ENCODE peak calls at places on chromosomes 7 and 10, in six cellular contexts. One of them, this sample, is unnamed.
A peak's percentile ranks its signal among the peaks of the same experiment; 100 is the strongest.

GRCh38 chr10:72308320-72308987 is 34.7 kb downstream of the DDIT4 start:
- DNase-seq in PC-3: peak; percentile 65
- DNase-seq in astrocyte of the spinal cord: peak; percentile 81
- DNase-seq in ovary: peak; percentile 81
- DNase-seq in upper lobe of right lung: no peak
- DNase-seq in lung: no peak
- DNase-seq in this sample: peak; percentile 85

GRCh38 chr10:110481948-110482347 is 15.8 kb upstream of the DUSP5 start:
- DNase-seq in upper lobe of right lung: no peak
- DNase-seq in lung: no peak
- DNase-seq in ovary: no peak
- DNase-seq in PC-3: peak; percentile 60
- DNase-seq in astrocyte of the spinal cord: no peak
- DNase-seq in this sample: no peak

GRCh38 chr10:77877461-77878344 is 48.9 kb downstream of the DLG5 start:
- DNase-seq in lung: no peak
- DNase-seq in ovary: no peak
- DNase-seq in upper lobe of right lung: no peak
- DNase-seq in astrocyte of the spinal cord: peak; percentile 76
- DNase-seq in PC-3: no peak
- DNase-seq in this sample: peak; percentile 78

GRCh38 chr10:5507649-5508131 is 8.3 kb upstream of the CALML5 start:
- DNase-seq in astrocyte of the spinal cord: no peak
- DNase-seq in ovary: no peak
- DNase-seq in PC-3: no peak
- DNase-seq in lung: no peak
- DNase-seq in upper lobe of right lung: peak; percentile 55
- DNase-seq in this sample: no peak

GRCh38 chr10:6721480-6721879 is 141.4 kb upstream of the PRKCQ start:
- DNase-seq in ovary: no peak
- DNase-seq in astrocyte of the spinal cord: peak; percentile 92
- DNase-seq in PC-3: peak; percentile 54
- DNase-seq in upper lobe of right lung: no peak
- DNase-seq in lung: no peak
- DNase-seq in this sample: peak; percentile 90

GRCh38 chr7:41466760-41467384 is 236.0 kb downstream of the INHBA start:
- DNase-seq in astrocyte of the spinal cord: no peak
- DNase-seq in PC-3: no peak
- DNase-seq in upper lobe of right lung: no peak
- DNase-seq in ovary: no peak
- DNase-seq in lung: no peak
- DNase-seq in this sample: no peak

GRCh38 chr10:87848998-87849397 is 14.3 kb downstream of the KLLN start:
- DNase-seq in astrocyte of the spinal cord: no peak
- DNase-seq in lung: no peak
- DNase-seq in upper lobe of right lung: no peak
- DNase-seq in ovary: no peak
- DNase-seq in PC-3: peak; percentile 30
- DNase-seq in this sample: peak; percentile 56

GRCh38 chr10:6218692-6219493 is 16.2 kb downstream of the PFKFB3 start:
- DNase-seq in lung: no peak
- DNase-seq in PC-3: no peak
- DNase-seq in astrocyte of the spinal cord: peak; percentile 89
- DNase-seq in upper lobe of right lung: no peak
- DNase-seq in ovary: no peak
- DNase-seq in this sample: peak; percentile 89

GRCh38 chr10:132611986-132612385 is 74.4 kb downstream of the INPP5A start:
- DNase-seq in upper lobe of right lung: peak; percentile 35
- DNase-seq in PC-3: no peak
- DNase-seq in lung: no peak
- DNase-seq in astrocyte of the spinal cord: no peak
- DNase-seq in ovary: peak; percentile 13
- DNase-seq in this sample: no peak

GRCh38 chr7:130290745-130291144 is 2.2 kb upstream of the CPA4 start:
- DNase-seq in lung: no peak
- DNase-seq in upper lobe of right lung: no peak
- DNase-seq in astrocyte of the spinal cord: peak; percentile 79
- DNase-seq in PC-3: peak; percentile 85
- DNase-seq in ovary: no peak
- DNase-seq in this sample: peak; percentile 96

GRCh38 chr10:49611815-49612512 is 1.9 kb downstream of the SLC18A3 start:
- DNase-seq in upper lobe of right lung: peak; percentile 46
- DNase-seq in ovary: no peak
- DNase-seq in PC-3: no peak
- DNase-seq in astrocyte of the spinal cord: no peak
- DNase-seq in lung: no peak
- DNase-seq in this sample: no peak

GRCh38 chr10:59284111-59284975 is 78.0 kb downstream of the FAM13C start:
- DNase-seq in PC-3: peak; percentile 61
- DNase-seq in upper lobe of right lung: no peak
- DNase-seq in astrocyte of the spinal cord: no peak
- DNase-seq in lung: no peak
- DNase-seq in ovary: no peak
- DNase-seq in this sample: peak; percentile 29
- H3K4me3 ChIP-seq in PC-3: no peak overlapping the region
- H3K4me3 ChIP-seq in upper lobe of right lung: no peak overlapping the region
- H3K4me3 ChIP-seq in astrocyte of the spinal cord: no peak overlapping the region
- H3K4me3 ChIP-seq in lung: no peak overlapping the region
- H3K4me3 ChIP-seq in ovary: no peak overlapping the region
- H3K4me3 ChIP-seq in this sample: no peak overlapping the region

DNA sequence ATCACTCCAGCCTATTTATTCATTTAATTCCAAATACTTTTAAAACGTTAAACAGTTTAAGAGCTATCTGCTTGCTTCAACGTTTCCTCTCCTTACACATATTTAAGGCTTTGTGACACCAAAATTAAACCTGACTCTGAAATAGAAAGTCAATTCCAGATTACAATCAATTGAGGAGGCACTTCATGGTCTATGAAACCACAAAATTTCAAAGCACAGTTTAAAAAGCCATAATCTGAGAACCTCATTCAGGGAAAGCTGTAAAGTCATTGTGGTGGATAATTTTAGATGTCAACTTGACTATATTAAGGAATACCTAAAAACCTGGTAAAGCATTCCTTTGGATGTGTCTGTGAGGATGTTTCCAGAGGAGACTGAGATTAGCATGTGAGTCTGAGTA is 6.2 kb downstream of the SNX13 start:
- DNase-seq in PC-3: no peak
- DNase-seq in lung: no peak
- DNase-seq in upper lobe of right lung: no peak
- DNase-seq in ovary: no peak
- DNase-seq in astrocyte of the spinal cord: no peak
- DNase-seq in this sample: no peak
- H3K4me3 ChIP-seq in PC-3: no peak overlapping the region
- H3K4me3 ChIP-seq in lung: no peak overlapping the region
- H3K4me3 ChIP-seq in upper lobe of right lung: no peak overlapping the region
- H3K4me3 ChIP-seq in ovary: no peak overlapping the region
- H3K4me3 ChIP-seq in astrocyte of the spinal cord: no peak overlapping the region
- H3K4me3 ChIP-seq in this sample: no peak overlapping the region

GRCh38 chr10:114777415-114777814 is 44.2 kb upstream of the FHIP2A start:
- DNase-seq in PC-3: no peak
- DNase-seq in lung: no peak
- DNase-seq in astrocyte of the spinal cord: peak; percentile 22
- DNase-seq in upper lobe of right lung: no peak
- DNase-seq in ovary: no peak
- DNase-seq in this sample: no peak
- H3K4me3 ChIP-seq in PC-3: no peak overlapping the region
- H3K4me3 ChIP-seq in lung: no peak overlapping the region
- H3K4me3 ChIP-seq in astrocyte of the spinal cord: no peak overlapping the region
- H3K4me3 ChIP-seq in upper lobe of right lung: no peak overlapping the region
- H3K4me3 ChIP-seq in ovary: no peak overlapping the region
- H3K4me3 ChIP-seq in this sample: no peak overlapping the region

DNA sequence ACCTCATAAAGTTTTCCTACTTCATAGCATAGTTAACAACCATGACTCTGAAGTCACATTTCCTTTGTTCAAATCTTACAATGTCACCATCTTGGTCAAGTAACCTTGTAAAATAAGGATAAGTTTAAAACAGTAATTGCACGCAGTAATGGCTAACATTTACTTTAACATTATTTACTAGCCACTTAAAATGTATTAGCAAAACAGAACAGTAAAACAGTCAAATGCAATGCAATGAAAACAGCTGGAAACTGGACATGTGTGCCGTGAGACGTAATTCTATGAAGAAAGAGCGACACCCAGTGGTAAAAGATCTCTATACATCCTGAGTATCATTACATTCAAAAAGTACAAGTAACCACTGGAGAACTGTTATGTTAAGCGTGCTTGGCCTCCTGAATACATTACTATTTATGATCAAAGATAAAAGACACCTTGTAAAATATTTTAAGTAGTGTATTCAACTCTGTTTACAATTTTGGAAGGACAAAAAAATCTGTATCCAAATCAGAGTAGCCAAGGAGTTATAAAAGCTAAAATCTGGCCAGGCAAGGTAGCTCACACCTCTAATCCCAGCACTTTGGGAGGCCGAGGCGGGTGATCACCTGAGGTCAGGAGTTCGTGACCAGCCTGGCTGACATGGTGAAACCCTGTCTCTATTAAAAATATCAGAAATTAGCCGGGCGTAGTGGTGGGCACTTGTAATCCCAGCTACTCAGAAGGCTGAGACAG is 27.2 kb downstream of the ATE1 start:
- DNase-seq in upper lobe of right lung: no peak
- DNase-seq in lung: no peak
- DNase-seq in ovary: no peak
- DNase-seq in astrocyte of the spinal cord: peak; percentile 76
- DNase-seq in PC-3: peak; percentile 72
- DNase-seq in this sample: peak; percentile 70
- H3K4me3 ChIP-seq in upper lobe of right lung: no peak overlapping the region
- H3K4me3 ChIP-seq in lung: no peak overlapping the region
- H3K4me3 ChIP-seq in ovary: no peak overlapping the region
- H3K4me3 ChIP-seq in astrocyte of the spinal cord: no peak overlapping the region
- H3K4me3 ChIP-seq in PC-3: no peak overlapping the region
- H3K4me3 ChIP-seq in this sample: no peak overlapping the region

DNA sequence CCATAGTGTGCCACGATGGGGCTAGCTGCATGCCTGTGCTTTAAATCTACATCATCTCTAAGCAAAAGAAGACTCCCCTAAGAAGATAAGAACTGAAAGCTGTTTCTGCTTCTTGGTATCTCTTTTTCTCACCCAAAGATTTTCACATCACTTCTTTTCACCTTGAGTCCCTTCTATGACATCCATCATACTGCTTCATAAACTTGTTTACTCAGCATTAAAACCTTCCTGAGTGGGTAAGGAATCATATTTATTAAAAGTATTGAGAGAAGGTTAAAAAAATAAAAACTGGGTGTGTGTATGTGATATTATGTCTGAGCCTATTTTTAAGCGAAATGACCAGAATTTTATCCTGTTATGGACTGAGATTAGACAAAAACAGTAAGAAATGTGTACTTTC is 150.3 kb downstream of the HPSE2 start:
- DNase-seq in PC-3: no peak
- DNase-seq in ovary: no peak
- DNase-seq in upper lobe of right lung: no peak
- DNase-seq in lung: no peak
- DNase-seq in astrocyte of the spinal cord: no peak
- DNase-seq in this sample: no peak
- H3K4me3 ChIP-seq in PC-3: no peak overlapping the region
- H3K4me3 ChIP-seq in ovary: no peak overlapping the region
- H3K4me3 ChIP-seq in upper lobe of right lung: no peak overlapping the region
- H3K4me3 ChIP-seq in lung: no peak overlapping the region
- H3K4me3 ChIP-seq in astrocyte of the spinal cord: no peak overlapping the region
- H3K4me3 ChIP-seq in this sample: no peak overlapping the region

DNA sequence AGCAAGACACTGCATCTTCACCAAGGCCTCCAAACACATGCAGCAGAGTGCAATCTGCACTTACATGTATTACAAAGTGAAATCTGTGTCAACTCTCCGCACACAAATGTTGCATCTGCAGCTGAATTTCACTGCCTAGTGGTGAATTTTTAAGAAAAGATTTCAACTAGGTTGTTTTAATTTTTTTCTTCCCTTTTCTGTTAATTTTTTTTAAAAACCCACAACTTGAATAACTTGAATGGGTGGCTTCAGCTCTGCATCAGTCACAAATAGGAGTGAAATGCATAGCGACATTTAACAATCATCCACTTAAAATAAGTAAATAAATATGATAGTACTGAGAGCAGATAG is 5.9 kb downstream of the HOXA13 start:
- DNase-seq in lung: no peak
- DNase-seq in upper lobe of right lung: no peak
- DNase-seq in ovary: no peak
- DNase-seq in PC-3: peak; percentile 31
- DNase-seq in astrocyte of the spinal cord: no peak
- DNase-seq in this sample: no peak
- H3K4me3 ChIP-seq in lung: no peak overlapping the region
- H3K4me3 ChIP-seq in upper lobe of right lung: no peak overlapping the region
- H3K4me3 ChIP-seq in ovary: no peak overlapping the region
- H3K4me3 ChIP-seq in PC-3: peak overlapping the region; percentile 91
- H3K4me3 ChIP-seq in astrocyte of the spinal cord: no peak overlapping the region
- H3K4me3 ChIP-seq in this sample: no peak overlapping the region